ENCODE peak calls at places on chromosomes 11 and 22, in four cellular contexts. U is CMK; D is mucosa of descending colon; F is effector CD4-positive, alpha-beta T cell. W is an unnamed sample.

GRCh38 chr11:63761870-63762661 is 6.5 kb downstream of the ZFTA start:
- DNase-seq in D (peak), F (no peak), U (no peak), W (no peak)

GRCh38 chr11:16902182-16902581 is 112.0 kb downstream of the PLEKHA7 start:
- DNase-seq in U (no peak), F (no peak), D (no peak), W (no peak)

GRCh38 chr22:47655930-47656329 is 893.5 kb downstream of the TBC1D22A start:
- DNase-seq in U (no peak), F (no peak), D (no peak), W (no peak)

GRCh38 chr11:72078477-72078876 is 1.9 kb downstream of the NUMA1 start:
- DNase-seq in D (no peak), U (no peak), F (no peak), W (no peak)

GRCh38 chr22:29470159-29470855 is 9.7 kb upstream of the NEFH start:
- DNase-seq in D (peak), F (peak), U (no peak), W (peak)

GRCh38 chr22:27435839-27436581 is 365.5 kb downstream of the MN1 start:
- DNase-seq in F (no peak), D (peak), U (no peak), W (peak)

GRCh38 chr11:46049325-46049860 is 71.9 kb downstream of the PHF21A start:
- DNase-seq in D (no peak), U (no peak), F (no peak), W (no peak)

GRCh38 chr22:29454186-29454745 is 15.9 kb downstream of the RFPL1 start:
- DNase-seq in F (no peak), U (no peak), D (no peak), W (no peak)

GRCh38 chr11:44139565-44140313 is 44.3 kb downstream of the EXT2 start:
- DNase-seq in F (no peak), D (no peak), U (no peak), W (no peak)

GRCh38 chr11:45646275-45646970 is 19.0 kb downstream of the CHST1 start:
- DNase-seq in U (no peak), D (no peak), F (no peak), W (no peak)

GRCh38 chr11:114876231-114876630 is 197.9 kb downstream of the NXPE2 start:
- DNase-seq in D (no peak), U (no peak), F (no peak), W (no peak)

GRCh38 chr11:60761436-60762190 is 4.9 kb downstream of the MS4A15 start:
- DNase-seq in D (no peak), U (no peak), F (no peak), W (no peak)

GRCh38 chr11:125036933-125037332 is 26.2 kb upstream of the SLC37A2 start:
- DNase-seq in F (no peak), D (no peak), U (no peak), W (no peak)

GRCh38 chr11:35525501-35526175 is at the start of gene PAMR1:
- DNase-seq in F (no peak), U (no peak), D (peak), W (peak)

GRCh38 chr11:109033627-109034340 is 368.9 kb downstream of the DDX10 start:
- DNase-seq in F (no peak), U (no peak), D (no peak), W (no peak)

GRCh38 chr11:123357990-123358827 is 71.9 kb upstream of the GRAMD1B start:
- DNase-seq in F (no peak), U (no peak), D (no peak), W (no peak)

GRCh38 chr11:131495417-131495816 is 125.0 kb downstream of the NTM start:
- DNase-seq in D (no peak), F (no peak), U (no peak), W (peak)

GRCh38 chr11:27216268-27217149 is 146.5 kb downstream of the CCDC34 start:
- DNase-seq in F (no peak), U (no peak), D (no peak), W (peak)

GRCh38 chr11:13289081-13289480 is 11.5 kb downstream of the BMAL1 start:
- DNase-seq in F (no peak), U (no peak), D (peak), W (no peak)

GRCh38 chr22:27628891-27629631 is 172.5 kb downstream of the MN1 start:
- DNase-seq in F (no peak), D (no peak), U (no peak), W (no peak)

GRCh38 chr11:92224394-92225205 is at the start of gene FAT3:
- DNase-seq in F (no peak), U (no peak), D (no peak), W (peak)

GRCh38 chr22:21698430-21699329 is 32.9 kb downstream of the PPIL2 start:
- DNase-seq in U (no peak), D (no peak), F (no peak), W (peak)

GRCh38 chr11:82718841-82719240 is 14.8 kb downstream of the FAM181B start:
- DNase-seq in F (no peak), D (no peak), U (no peak), W (no peak)

GRCh38 chr22:40070701-40071100 is 75.9 kb downstream of the FAM83F start:
- DNase-seq in U (no peak), D (no peak), F (no peak), W (no peak)

GRCh38 chr11:96648991-96649390 is 259.2 kb downstream of the JRKL start:
- DNase-seq in U (no peak), D (peak), F (no peak), W (no peak)

GRCh38 chr11:117302228-117302627 is 11.1 kb downstream of the BACE1-AS start:
- DNase-seq in D (no peak), F (no peak), U (no peak), W (no peak)

GRCh38 chr11:128929468-128929867 is 13.2 kb downstream of the TP53AIP1 start:
- DNase-seq in D (no peak), F (no peak), U (no peak), W (no peak)

GRCh38 chr11:122101625-122102291 is 14.3 kb downstream of the BLID start:
- DNase-seq in D (peak), U (no peak), F (no peak), W (peak)

GRCh38 chr11:44659641-44660040 is 67.1 kb upstream of the TSPAN18 start:
- DNase-seq in D (no peak), F (no peak), U (no peak), W (no peak)

GRCh38 chr11:71489311-71490043 is 36.5 kb downstream of the NADSYN1 start:
- DNase-seq in F (no peak), U (no peak), D (no peak), W (peak)

GRCh38 chr11:67636962-67637361 is 2.6 kb downstream of the TBX10 start:
- DNase-seq in F (no peak), D (no peak), U (no peak), W (no peak)

W was measured in body of pancreas.